ENCODE peak calls at places on chromosomes 6 and 20, in six cellular contexts. K is psoas muscle, W is GM10248, O is body of pancreas, M is Panc1, E is foreskin keratinocyte. I is an unnamed sample.

GRCh38 chr20:38437796-38438195 is 2.7 kb upstream of the SNHG17 start:
- DNase-seq in K (no peak), O (no peak), M (no peak), W (no peak), E (no peak), I (no peak)

GRCh38 chr6:9131616-9132015 is 696.3 kb upstream of the SLC35B3 start:
- DNase-seq in K (no peak), E (no peak), M (no peak), O (peak), W (no peak), I (peak)

GRCh38 chr20:38735172-38735571 is 10.9 kb downstream of the SLC32A1 start:
- DNase-seq in M (no peak), W (no peak), E (no peak), O (no peak), K (no peak), I (no peak)

GRCh38 chr20:50276119-50277063 is 85.8 kb downstream of the CEBPB start:
- DNase-seq in M (no peak), K (no peak), W (no peak), E (no peak), O (peak), I (no peak)

GRCh38 chr6:26331809-26332226 is 33.2 kb upstream of the BTN3A2 start:
- DNase-seq in O (no peak), K (no peak), W (peak), E (no peak), M (no peak), I (no peak)

GRCh38 chr20:64133951-64134407 is 26.6 kb upstream of the NPBWR2 start:
- DNase-seq in O (no peak), E (no peak), M (no peak), W (no peak), K (no peak), I (no peak)

GRCh38 chr6:131831392-131831791 is 23.6 kb downstream of the ENPP1 start:
- DNase-seq in M (no peak), O (no peak), W (no peak), E (peak), K (no peak), I (no peak)

GRCh38 chr20:58749098-58749766 is 56.6 kb downstream of the NPEPL1 start:
- DNase-seq in K (no peak), O (no peak), E (no peak), W (no peak), M (no peak), I (no peak)

GRCh38 chr6:64100702-64101101 is 465.1 kb downstream of the PHF3 start:
- DNase-seq in M (no peak), K (no peak), E (no peak), O (no peak), W (no peak), I (no peak)

GRCh38 chr20:38805502-38805957 is at the start of gene PPP1R16B:
- DNase-seq in W (peak), M (no peak), K (peak), E (no peak), O (peak), I (peak)

GRCh38 chr20:19341348-19342053 is 129.1 kb downstream of the SLC24A3 start:
- DNase-seq in E (no peak), K (no peak), W (no peak), O (no peak), M (no peak), I (no peak)

GRCh38 chr6:1461207-1461606 is 71.8 kb downstream of the FOXF2 start:
- DNase-seq in M (no peak), E (peak), K (no peak), W (no peak), O (no peak), I (no peak)

GRCh38 chr20:23533161-23533560 is 35.1 kb downstream of the CST9L start:
- DNase-seq in M (no peak), K (no peak), O (no peak), W (no peak), E (no peak), I (no peak)

GRCh38 chr20:49583669-49584417 is 15.9 kb upstream of the PTGIS start:
- DNase-seq in W (no peak), E (no peak), O (peak), M (peak), K (peak), I (peak)

GRCh38 chr6:33633462-33634158 is 12.5 kb downstream of the ITPR3 start:
- DNase-seq in M (no peak), W (peak), K (peak), E (no peak), O (peak), I (no peak)

GRCh38 chr6:3284436-3284876 is 25.7 kb downstream of the PSMG4 start:
- DNase-seq in E (no peak), W (no peak), K (no peak), O (no peak), M (no peak), I (no peak)

GRCh38 chr20:36644032-36644712 is 1.8 kb downstream of the SLA2 start:
- DNase-seq in O (no peak), M (no peak), E (no peak), K (no peak), W (no peak), I (no peak)

GRCh38 chr6:40860443-40860842 is 178.6 kb downstream of the UNC5CL start:
- DNase-seq in O (no peak), W (no peak), K (no peak), M (no peak), E (no peak), I (no peak)

GRCh38 chr20:50464026-50464724 is 46.0 kb upstream of the PTPN1 start:
- DNase-seq in M (peak), E (no peak), K (peak), W (peak), O (peak), I (peak)

GRCh38 chr20:33884633-33885032 is 73.5 kb downstream of the CHMP4B start:
- DNase-seq in E (no peak), O (no peak), K (no peak), M (no peak), W (no peak), I (no peak)

GRCh38 chr6:67102743-67103142 is 1395.7 kb upstream of the EYS start:
- DNase-seq in M (no peak), W (no peak), O (no peak), K (no peak), E (no peak), I (no peak)

GRCh38 chr20:52279667-52280180 is 88.1 kb upstream of the ZFP64 start:
- DNase-seq in W (no peak), E (no peak), K (no peak), M (no peak), O (no peak), I (no peak)

GRCh38 chr6:149089508-149089907 is 228.0 kb upstream of the TAB2 start:
- DNase-seq in O (no peak), E (no peak), W (no peak), M (no peak), K (no peak), I (no peak)

GRCh38 chr6:4929319-4929718 is 74.5 kb downstream of the RPP40 start:
- DNase-seq in M (no peak), K (no peak), O (no peak), W (no peak), E (no peak), I (no peak)

GRCh38 chr20:46820682-46821081 is 74.0 kb upstream of the EYA2 start:
- DNase-seq in E (no peak), O (no peak), K (no peak), W (no peak), M (no peak), I (no peak)

GRCh38 chr6:33599413-33599911 is 19.4 kb upstream of the BAK1 start:
- DNase-seq in M (no peak), E (no peak), K (no peak), W (no peak), O (no peak), I (no peak)

GRCh38 chr20:16749573-16749972 is 1.4 kb downstream of the OTOR start:
- DNase-seq in W (no peak), M (no peak), K (no peak), E (no peak), O (no peak), I (no peak)

GRCh38 chr6:163536770-163537169 is 122.3 kb downstream of the QKI start:
- DNase-seq in M (no peak), O (no peak), W (no peak), K (no peak), E (no peak), I (no peak)

GRCh38 chr20:47150403-47151152 is 205.9 kb downstream of the ZMYND8 start:
- DNase-seq in O (peak), K (peak), E (peak), M (peak), W (peak), I (peak)

DNA sequence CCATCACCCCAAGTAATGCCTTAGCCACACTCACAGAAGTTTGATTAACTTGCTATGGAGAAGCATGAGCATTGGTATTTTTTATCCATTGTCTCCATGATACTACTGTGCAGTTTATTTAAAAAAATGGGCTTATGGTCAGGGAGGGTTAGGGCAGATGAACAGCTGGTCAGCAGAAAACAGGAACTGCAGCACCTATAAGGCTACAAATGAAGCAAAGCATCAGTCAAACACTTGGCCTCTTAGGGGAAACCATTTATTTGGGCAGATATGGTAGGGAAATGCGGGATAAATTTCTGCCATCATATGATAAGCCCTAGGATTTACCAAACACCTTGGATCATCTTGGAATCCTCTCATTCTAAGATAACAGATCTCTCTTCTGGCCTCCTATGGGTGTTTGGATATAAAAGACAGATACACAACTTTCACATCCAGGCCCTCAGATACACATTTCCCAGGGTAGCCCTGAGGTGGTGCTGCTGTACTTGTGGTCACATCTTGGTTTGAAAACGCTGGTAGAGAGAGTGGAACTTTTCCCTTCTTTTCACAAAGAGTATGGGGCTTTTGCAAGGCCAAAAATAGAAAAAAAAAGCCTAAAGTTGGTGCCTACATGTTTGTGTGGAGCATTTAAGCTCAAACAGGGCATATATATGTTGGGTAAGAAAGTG is 42.8 kb upstream of the AHI1 start:
- DNase-seq in K (no peak), E (no peak), O (no peak), M (no peak), W (no peak), I (no peak)
- TF ChIP-seq CTCF in K (no peak), E (no peak), O (no peak), M (no peak), W (peak), I (no peak)

GRCh38 chr6:45991189-45991588 is 24.5 kb downstream of the CLIC5 start:
- DNase-seq in K (no peak), E (no peak), W (no peak), O (no peak), M (no peak), I (no peak)
- TF ChIP-seq CTCF in K (no peak), E (peak), W (no peak), O (no peak), M (no peak), I (peak)

GRCh38 chr6:44004625-44005506 is 122.4 kb downstream of the MRPL14 start:
- DNase-seq in W (no peak), O (peak), E (no peak), K (peak), M (no peak), I (no peak)
- TF ChIP-seq CTCF in W (peak), O (peak), E (peak), K (no peak), M (peak), I (peak)

GRCh38 chr20:62573856-62574611 is 68.3 kb upstream of the SLCO4A1 start:
- DNase-seq in K (peak), E (no peak), M (no peak), W (no peak), O (no peak), I (no peak)
- TF ChIP-seq CTCF in K (no peak), E (no peak), M (no peak), W (no peak), O (no peak), I (no peak)

GRCh38 chr6:119986934-119987549 is 637.5 kb upstream of the MAN1A1 start:
- DNase-seq in K (no peak), O (no peak), M (no peak), E (no peak), W (no peak), I (no peak)
- TF ChIP-seq CTCF in K (no peak), O (no peak), M (no peak), E (no peak), W (no peak), I (no peak)

GRCh38 chr6:74574794-74575193 is 631.1 kb downstream of the COL12A1 start:
- DNase-seq in W (no peak), K (no peak), M (no peak), O (no peak), E (no peak), I (no peak)
- TF ChIP-seq CTCF in W (peak), K (peak), M (peak), O (no peak), E (peak), I (peak)

DNA sequence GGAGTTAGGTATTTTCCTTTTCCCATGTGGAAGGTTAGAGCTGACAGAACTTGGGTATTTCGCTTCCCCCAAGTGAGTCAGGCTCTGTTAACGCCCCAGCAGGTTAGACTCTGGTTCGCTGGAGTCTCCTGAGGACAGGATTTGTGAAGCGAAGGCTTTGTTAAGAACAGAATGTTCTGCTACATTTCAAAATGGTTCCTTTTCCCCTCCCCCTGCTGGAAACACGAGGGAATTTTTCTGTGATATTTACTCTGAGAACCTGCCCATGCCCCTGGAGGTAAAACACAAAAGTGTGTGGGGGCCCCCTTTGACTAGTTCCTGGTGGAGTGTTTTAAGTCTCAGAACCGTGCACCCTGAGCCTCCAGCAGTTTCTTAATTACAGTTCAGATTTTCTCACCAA is 731.4 kb upstream of the CITED2 start:
- DNase-seq in M (peak), W (no peak), K (no peak), E (no peak), O (peak), I (no peak)
- TF ChIP-seq CTCF in M (peak), W (no peak), K (peak), E (peak), O (no peak), I (peak)

GRCh38 chr6:134064461-134064860 is 12.0 kb upstream of the SLC2A12 start:
- DNase-seq in K (no peak), W (no peak), O (no peak), E (no peak), M (no peak), I (no peak)
- TF ChIP-seq CTCF in K (no peak), W (no peak), O (no peak), E (no peak), M (no peak), I (peak)

I was measured in progenitor cell of endocrine pancreas.